ENCODE peak calls at places on chromosomes 16 and 17, in seven cellular contexts. I, V, R, L, Z, W and N are unnamed samples.

GRCh38 chr17:64061157-64061898 is 40.9 kb upstream of the ICAM2 start:
- DNase-seq in Z (no peak), L (no peak), V (no peak), I (peak), R (no peak), W (no peak), N (no peak)

GRCh38 chr16:46743232-46743719 is 4.9 kb downstream of the MYLK3 start:
- DNase-seq in V (no peak), Z (no peak), R (peak), I (peak), L (no peak), W (peak), N (no peak)

GRCh38 chr16:54055864-54056263 is 230.7 kb downstream of the IRX3 start:
- DNase-seq in L (no peak), V (no peak), W (no peak), R (no peak), Z (no peak), I (no peak), N (no peak)

GRCh38 chr17:41211845-41212466 is 14.5 kb upstream of the KRTAP9-2 start:
- DNase-seq in R (no peak), Z (no peak), W (no peak), V (no peak), L (peak), I (no peak), N (no peak)

GRCh38 chr16:14193316-14193871 is 122.3 kb downstream of the MRTFB start:
- DNase-seq in I (no peak), L (no peak), V (no peak), Z (peak), R (no peak), W (peak), N (no peak)

GRCh38 chr17:34645636-34646035 is 66.3 kb downstream of the TMEM132E start:
- DNase-seq in Z (no peak), V (no peak), I (peak), R (no peak), W (no peak), L (no peak), N (no peak)

GRCh38 chr16:12254566-12254965 is 278.0 kb downstream of the SNX29 start:
- DNase-seq in I (no peak), V (no peak), R (no peak), L (no peak), W (no peak), Z (no peak), N (no peak)

GRCh38 chr16:76386784-76387183 is 109.6 kb downstream of the CNTNAP4 start:
- DNase-seq in Z (no peak), W (no peak), L (no peak), V (no peak), I (peak), R (no peak), N (no peak)

GRCh38 chr17:20908373-20909273 is 134.2 kb downstream of the USP22 start:
- DNase-seq in W (peak), I (peak), R (peak), L (peak), Z (peak), V (peak), N (peak)

GRCh38 chr16:16017812-16018211 is 68.4 kb downstream of the ABCC1 start:
- DNase-seq in V (no peak), L (no peak), I (no peak), Z (no peak), W (no peak), R (no peak), N (no peak)

GRCh38 chr17:10067446-10068143 is 130.8 kb downstream of the GAS7 start:
- DNase-seq in L (no peak), W (no peak), Z (no peak), I (no peak), V (no peak), R (no peak), N (no peak)

GRCh38 chr17:79272666-79273219 is 198.1 kb downstream of the ENGASE start:
- DNase-seq in W (no peak), L (no peak), I (no peak), Z (no peak), R (peak), V (peak), N (no peak)

GRCh38 chr17:2102931-2103398 is 48.1 kb downstream of the HIC1 start:
- DNase-seq in V (no peak), L (no peak), W (no peak), Z (no peak), R (no peak), I (peak), N (no peak)

GRCh38 chr17:7497636-7498035 is 13.5 kb downstream of the POLR2A start:
- DNase-seq in R (no peak), I (no peak), L (no peak), W (no peak), V (no peak), Z (no peak), N (no peak)

GRCh38 chr17:41739661-41740352 is 5.4 kb upstream of the HAP1 start:
- DNase-seq in V (no peak), R (no peak), W (no peak), L (no peak), Z (no peak), I (no peak), N (no peak)

GRCh38 chr16:77064037-77064436 is 127.0 kb upstream of the MON1B start:
- DNase-seq in Z (no peak), R (peak), L (no peak), V (no peak), W (no peak), I (no peak), N (no peak)

GRCh38 chr16:72429566-72430160 is 257.7 kb upstream of the PMFBP1 start:
- DNase-seq in L (no peak), Z (no peak), W (no peak), V (no peak), I (no peak), R (no peak), N (no peak)

GRCh38 chr17:45256114-45256966 is 5.6 kb downstream of the SPATA32 start:
- DNase-seq in Z (no peak), V (no peak), R (peak), I (no peak), L (no peak), W (no peak), N (no peak)

GRCh38 chr16:81073560-81074330 is 3.3 kb downstream of the C16orf46 start:
- DNase-seq in L (no peak), Z (no peak), R (no peak), W (no peak), V (no peak), I (no peak), N (no peak)

GRCh38 chr16:87076950-87077749 is 240.0 kb downstream of the C16orf95 start:
- DNase-seq in Z (no peak), L (peak), R (peak), W (peak), V (peak), I (peak), N (no peak)

GRCh38 chr16:2969545-2970521 is 685 bp downstream of the PAQR4 start:
- DNase-seq in I (peak), V (no peak), W (peak), R (peak), L (peak), Z (no peak), N (peak)

GRCh38 chr16:72807287-72807686 is 240.6 kb downstream of the ZFHX3 start:
- DNase-seq in V (no peak), I (no peak), Z (no peak), L (no peak), W (no peak), R (no peak), N (no peak)

GRCh38 chr16:80948886-80949502 is 57.7 kb downstream of the CMC2 start:
- DNase-seq in I (peak), V (no peak), R (peak), Z (no peak), L (peak), W (peak), N (no peak)

GRCh38 chr17:1231456-1231855 is 38.8 kb upstream of the BHLHA9 start:
- DNase-seq in V (no peak), L (peak), W (no peak), R (no peak), Z (no peak), I (peak), N (no peak)

GRCh38 chr16:19874816-19875546 is 9.7 kb downstream of the GPRC5B start:
- DNase-seq in Z (no peak), I (no peak), R (no peak), V (no peak), W (no peak), L (no peak), N (no peak)

GRCh38 chr16:82900611-82901010 is 273.8 kb downstream of the CDH13 start:
- DNase-seq in L (no peak), R (no peak), W (no peak), Z (no peak), I (no peak), V (no peak), N (no peak)

GRCh38 chr16:1093284-1094123 is 2.5 kb downstream of the C1QTNF8 start:
- DNase-seq in L (no peak), V (no peak), I (peak), Z (no peak), R (peak), W (peak), N (no peak)

GRCh38 chr17:18991531-18992315 is 12.8 kb downstream of the FAM83G start:
- DNase-seq in L (no peak), Z (no peak), V (no peak), R (no peak), I (no peak), W (no peak), N (no peak)

GRCh38 chr17:21280081-21280518 is 4.4 kb upstream of the MAP2K3 start:
- DNase-seq in V (peak), I (peak), W (peak), L (peak), Z (peak), R (peak), N (peak)

GRCh38 chr16:27204232-27204915 is 1.0 kb downstream of the KDM8 start:
- DNase-seq in V (peak), I (no peak), L (no peak), R (no peak), W (peak), Z (no peak), N (no peak)

GRCh38 chr16:15604460-15605390 is 38.2 kb downstream of the MARF1 start:
- DNase-seq in V (peak), R (no peak), I (peak), Z (no peak), L (no peak), W (no peak), N (no peak)

GRCh38 chr16:24359490-24359889 is 103.4 kb downstream of the CACNG3 start:
- DNase-seq in W (no peak), V (no peak), Z (no peak), I (no peak), R (no peak), L (no peak), N (no peak)

GRCh38 chr16:424033-424622 is 1.3 kb upstream of the RAB11FIP3 start:
- DNase-seq in Z (no peak), I (peak), L (no peak), R (no peak), V (peak), W (no peak), N (no peak)

GRCh38 chr17:58960068-58960467 is 146.6 kb downstream of the TRIM37 start:
- DNase-seq in I (peak), R (no peak), Z (no peak), W (peak), V (peak), L (no peak), N (no peak)

GRCh38 chr17:41967141-41967920 is 736 bp downstream of the CNP start:
- DNase-seq in L (no peak), Z (peak), I (no peak), V (no peak), R (peak), W (peak), N (peak)

GRCh38 chr16:57071840-57072541 is 20.4 kb upstream of the CPNE2 start:
- DNase-seq in L (no peak), V (no peak), W (no peak), I (peak), Z (no peak), R (no peak), N (no peak)

GRCh38 chr17:12899604-12900003 is 110.3 kb downstream of the ARHGAP44 start:
- DNase-seq in R (no peak), L (no peak), I (no peak), V (no peak), Z (no peak), W (no peak), N (no peak)

DNA sequence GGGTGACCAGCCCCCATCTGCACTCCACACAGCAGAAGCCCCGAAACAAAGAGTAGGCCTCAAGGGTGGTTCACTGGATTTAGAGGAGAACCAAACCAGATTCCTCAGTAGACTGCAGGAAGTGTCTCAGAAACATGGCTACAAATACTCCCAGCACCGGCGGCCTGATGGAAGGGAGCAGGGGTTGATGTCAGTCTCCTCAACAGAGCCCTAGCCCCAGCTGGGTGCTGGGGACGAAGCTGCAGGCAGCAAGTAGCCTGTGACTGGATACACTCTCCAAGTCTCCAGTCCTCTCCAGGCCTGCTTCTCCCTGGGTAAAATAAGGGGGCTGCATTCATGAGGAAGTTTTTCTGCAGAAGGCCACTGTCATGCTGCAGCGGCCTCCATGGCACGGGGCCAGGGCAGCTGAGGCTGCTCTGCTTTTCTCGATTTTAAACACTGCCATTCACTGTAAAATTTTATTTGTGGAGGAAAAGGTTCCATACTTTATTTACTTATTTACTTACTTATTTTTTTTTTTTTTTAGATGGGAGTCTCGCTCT is 36.7 kb upstream of the SREBF1 start:
- DNase-seq in R (no peak), V (no peak), I (no peak), Z (no peak), L (no peak), W (no peak), N (no peak)
- H3K27ac ChIP-seq in R (no peak), V (no peak), I (no peak), Z (no peak), L (no peak), W (no peak), N (no peak)

DNA sequence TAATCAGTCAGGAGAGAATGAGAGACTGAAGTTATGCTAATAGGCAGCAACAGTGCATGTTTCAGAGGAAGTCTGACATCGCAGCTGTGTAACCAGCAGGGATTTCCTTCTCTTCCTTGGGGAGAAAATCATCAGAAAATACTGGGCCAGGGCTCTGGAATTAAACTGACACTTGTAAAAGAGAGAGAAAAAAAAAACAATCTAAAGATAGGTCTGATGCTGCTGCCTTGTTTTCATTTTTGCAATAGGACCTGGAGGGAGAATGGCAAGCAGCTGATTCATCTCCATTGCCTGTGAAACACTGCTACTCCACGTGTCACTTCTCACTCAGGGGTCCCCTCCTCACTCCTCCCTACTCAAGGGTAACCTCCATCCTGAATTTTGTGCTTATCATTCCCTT is 17.7 kb upstream of the CORO6 start:
- DNase-seq in V (no peak), I (peak), Z (no peak), W (no peak), L (no peak), R (no peak), N (no peak)
- H3K27ac ChIP-seq in V (no peak), I (peak), Z (no peak), W (no peak), L (no peak), R (no peak), N (no peak)

GRCh38 chr17:72717276-72717675 is 375.2 kb downstream of the SLC39A11 start:
- DNase-seq in I (no peak), V (no peak), Z (no peak), R (no peak), L (no peak), W (no peak), N (no peak)
- H3K27ac ChIP-seq in I (no peak), V (no peak), Z (no peak), R (no peak), L (no peak), W (no peak), N (no peak)

DNA sequence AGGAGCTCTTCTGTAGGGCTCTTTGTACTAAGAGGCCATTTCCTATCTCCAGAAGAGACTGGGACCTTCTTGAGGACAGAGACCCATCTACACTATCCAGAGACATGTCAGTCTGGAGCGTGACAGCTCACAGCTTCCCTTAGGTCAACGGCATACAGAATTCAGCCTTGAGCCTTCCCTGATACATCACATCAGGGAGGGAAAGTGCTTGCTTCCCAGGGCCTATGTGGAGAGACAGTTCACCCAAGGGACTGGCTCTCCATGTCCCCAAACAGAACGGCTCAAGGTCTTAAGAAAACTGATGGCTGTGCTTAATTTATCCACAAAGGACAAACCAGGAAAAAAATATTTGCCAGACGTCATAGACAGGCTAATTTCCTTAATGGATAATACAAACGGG is 7.7 kb downstream of the CENPV start:
- DNase-seq in W (no peak), I (no peak), R (no peak), L (no peak), V (no peak), Z (no peak), N (no peak)
- H3K27ac ChIP-seq in W (no peak), I (no peak), R (no peak), L (no peak), V (no peak), Z (no peak), N (no peak)

GRCh38 chr16:67166035-67166882 is 1.7 kb downstream of the HSF4 start:
- DNase-seq in R (peak), I (no peak), V (no peak), W (no peak), Z (no peak), L (no peak), N (no peak)

GRCh38 chr16:67166883-67167168 is 2.3 kb downstream of the HSF4 start:
- DNase-seq in I (no peak), L (no peak), R (peak), Z (no peak), W (no peak), V (no peak), N (no peak)

GRCh38 chr16:67163903-67164558 is 514 bp upstream of the HSF4 start:
- DNase-seq in I (no peak), Z (no peak), R (peak), V (no peak), L (no peak), W (no peak), N (no peak)

GRCh38 chr16:67164599-67165061 is at the start of gene HSF4:
- DNase-seq in R (peak), V (peak), L (peak), I (peak), Z (no peak), W (no peak), N (no peak)

DNA sequence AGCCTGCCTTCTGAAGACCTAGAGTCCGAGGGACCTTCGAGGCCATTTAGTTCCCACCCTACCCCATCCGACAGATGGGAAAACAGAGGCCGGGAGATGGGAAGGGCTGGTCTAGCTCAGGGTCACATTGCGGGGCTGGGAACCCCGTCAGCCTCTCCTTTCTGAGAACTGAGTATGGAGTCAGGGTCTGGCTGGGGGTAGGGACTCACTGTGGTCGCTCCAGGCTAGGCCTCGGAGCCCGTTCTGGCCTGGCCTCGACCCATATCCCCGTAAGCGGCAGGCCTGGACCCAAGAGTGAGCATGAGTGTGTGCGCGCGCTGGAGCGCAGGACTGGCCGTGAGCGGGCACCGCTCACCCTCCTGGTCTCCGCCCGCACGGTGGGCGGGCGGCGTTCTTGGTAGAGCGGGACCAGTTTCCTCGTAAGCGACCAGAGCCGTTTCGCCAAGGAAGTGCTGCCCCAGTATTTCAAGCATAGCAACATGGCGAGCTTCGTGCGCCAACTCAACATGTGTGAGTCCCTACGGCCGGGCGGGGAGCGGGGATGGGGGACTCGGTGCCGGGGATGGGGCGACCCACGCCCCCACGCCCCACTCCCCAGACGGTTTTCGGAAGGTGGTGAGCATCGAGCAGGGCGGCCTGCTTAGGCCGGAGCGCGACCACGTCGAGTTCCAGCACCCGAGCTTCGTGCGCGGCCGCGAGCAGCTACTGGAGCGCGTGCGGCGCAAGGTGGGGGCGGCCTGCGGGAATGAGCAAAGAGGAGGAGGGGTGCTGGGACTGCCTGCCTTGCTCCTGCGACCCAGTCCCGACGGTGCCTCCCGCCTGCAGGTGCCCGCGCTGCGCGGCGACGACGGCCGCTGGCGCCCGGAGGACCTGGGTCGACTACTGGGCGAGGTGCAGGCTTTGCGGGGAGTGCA is 833 bp downstream of the HSF4 start:
- DNase-seq in Z (no peak), V (no peak), W (no peak), R (peak), L (no peak), I (peak), N (no peak)
- H3K27ac ChIP-seq in Z (no peak), V (no peak), W (no peak), R (no peak), L (no peak), I (no peak), N (no peak)

DNA sequence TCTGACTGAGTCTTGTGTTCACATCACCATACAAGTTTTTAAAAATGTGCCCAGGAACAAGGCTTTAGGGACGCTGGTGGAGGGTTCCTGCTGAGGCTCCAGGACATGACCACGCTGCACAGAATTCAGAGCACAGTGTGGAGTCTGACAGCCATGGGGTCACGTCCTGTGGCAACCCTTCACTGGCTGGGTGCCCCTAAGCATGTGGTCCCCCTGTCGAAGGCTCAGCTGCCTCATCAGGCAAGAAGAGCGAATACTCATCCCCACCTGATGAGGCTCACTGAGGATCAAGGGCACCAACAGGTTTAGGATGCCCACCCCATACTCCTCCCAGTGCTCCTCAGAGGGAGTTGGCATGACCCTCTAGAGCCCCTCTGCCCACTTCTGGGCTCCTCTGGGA is 5.9 kb downstream of the PNMT start:
- DNase-seq in V (no peak), I (no peak), W (no peak), L (no peak), Z (no peak), R (no peak), N (no peak)
- H3K27ac ChIP-seq in V (no peak), I (peak), W (no peak), L (peak), Z (no peak), R (no peak), N (no peak)